ENCODE peak calls at places on chromosomes 6 and 20, in nine cellular contexts. W, I, M, R, D, V, U, Y and Q are unnamed samples.

GRCh38 chr6:7267521-7268091 is 45.4 kb downstream of the SSR1 start:
- DNase-seq in W (no peak), I (no peak), M (peak), R (peak), D (peak), V (no peak), U (no peak), Y (peak), Q (peak)

GRCh38 chr6:10256113-10256690 is 158.7 kb downstream of the TFAP2A start:
- DNase-seq in W (no peak), I (peak), M (peak), R (no peak), D (no peak), V (no peak), U (peak), Y (no peak), Q (peak)

GRCh38 chr6:32298632-32299336 is 72.9 kb downstream of the TSBP1 start:
- DNase-seq in W (no peak), I (no peak), M (no peak), R (no peak), D (no peak), V (no peak), U (no peak), Y (peak), Q (peak)

GRCh38 chr6:151690303-151690702 is 117.2 kb upstream of the ESR1 start:
- DNase-seq in W (no peak), I (peak), M (no peak), R (no peak), D (no peak), V (no peak), U (peak), Y (peak), Q (peak)

GRCh38 chr6:75130784-75131183 is 75.1 kb downstream of the COL12A1 start:
- DNase-seq in W (no peak), I (no peak), M (no peak), R (no peak), D (no peak), V (no peak), U (no peak), Y (peak), Q (peak)

GRCh38 chr6:3196770-3197169 is 30.7 kb downstream of the TUBB2B start:
- DNase-seq in W (no peak), I (no peak), M (no peak), R (no peak), D (no peak), V (no peak), U (no peak), Y (no peak), Q (no peak)

GRCh38 chr6:1815827-1816452 is 206.2 kb downstream of the FOXC1 start:
- DNase-seq in W (no peak), I (no peak), M (no peak), R (no peak), D (no peak), V (no peak), U (no peak), Y (no peak), Q (no peak)

GRCh38 chr6:88662163-88662580 is 301.2 kb downstream of the RNGTT start:
- DNase-seq in W (no peak), I (no peak), M (no peak), R (no peak), D (no peak), V (no peak), U (no peak), Y (no peak), Q (no peak)

GRCh38 chr6:63757826-63758225 is 122.2 kb downstream of the PHF3 start:
- DNase-seq in W (no peak), I (no peak), M (no peak), R (no peak), D (no peak), V (no peak), U (no peak), Y (no peak), Q (no peak)

GRCh38 chr6:31354788-31355539 is 2.0 kb downstream of the HLA-B start:
- DNase-seq in W (no peak), I (no peak), M (no peak), R (no peak), D (no peak), V (no peak), U (no peak), Y (no peak), Q (no peak)

GRCh38 chr6:103193413-103193812 is 1666.3 kb downstream of the HACE1 start:
- DNase-seq in W (no peak), I (no peak), M (no peak), R (no peak), D (no peak), V (no peak), U (no peak), Y (no peak), Q (no peak)

GRCh38 chr20:36584018-36584481 is 10.7 kb downstream of the TGIF2 start:
- DNase-seq in W (no peak), I (no peak), M (no peak), R (no peak), D (no peak), V (no peak), U (no peak), Y (no peak), Q (no peak)

GRCh38 chr6:157769776-157770430 is 53.1 kb upstream of the SNX9 start:
- DNase-seq in W (no peak), I (no peak), M (peak), R (no peak), D (no peak), V (no peak), U (no peak), Y (peak), Q (peak)

GRCh38 chr20:4550740-4551139 is 171.0 kb upstream of the PRND start:
- DNase-seq in W (no peak), I (no peak), M (no peak), R (no peak), D (no peak), V (no peak), U (no peak), Y (peak), Q (peak)

GRCh38 chr6:30013296-30013922 is 47.7 kb upstream of the POLR1H start:
- DNase-seq in W (peak), I (peak), M (peak), R (no peak), D (no peak), V (peak), U (no peak), Y (peak), Q (peak)

GRCh38 chr20:53750827-53751393 is 157.3 kb upstream of the ZNF217 start:
- DNase-seq in W (no peak), I (peak), M (peak), R (no peak), D (no peak), V (no peak), U (no peak), Y (peak), Q (peak)

GRCh38 chr6:35496851-35497570 is at the start of gene TEAD3:
- DNase-seq in W (peak), I (peak), M (peak), R (no peak), D (no peak), V (peak), U (peak), Y (peak), Q (peak)

GRCh38 chr6:53854843-53855567 is 60.2 kb downstream of the LRRC1 start:
- DNase-seq in W (no peak), I (no peak), M (no peak), R (no peak), D (no peak), V (no peak), U (peak), Y (no peak), Q (no peak)

GRCh38 chr20:22773326-22773725 is 189.0 kb upstream of the FOXA2 start:
- DNase-seq in W (no peak), I (no peak), M (no peak), R (no peak), D (no peak), V (no peak), U (no peak), Y (no peak), Q (no peak)

GRCh38 chr6:47967843-47968242 is 143.2 kb downstream of the PTCHD4 start:
- DNase-seq in W (no peak), I (no peak), M (peak), R (no peak), D (no peak), V (no peak), U (no peak), Y (no peak), Q (peak)

GRCh38 chr20:45727044-45727443 is 4.9 kb downstream of the SPINT4 start:
- DNase-seq in W (no peak), I (no peak), M (no peak), R (no peak), D (no peak), V (no peak), U (no peak), Y (peak), Q (peak)

GRCh38 chr6:44219053-44219814 is 2.5 kb downstream of the MYMX start:
- DNase-seq in W (no peak), I (peak), M (peak), R (peak), D (peak), V (no peak), U (peak), Y (peak), Q (peak)

GRCh38 chr6:75759207-75759606 is 10.2 kb downstream of the MYO6 start:
- DNase-seq in W (no peak), I (no peak), M (no peak), R (no peak), D (no peak), V (no peak), U (no peak), Y (no peak), Q (peak)

GRCh38 chr6:149015224-149015876 is 268.5 kb downstream of the UST start:
- DNase-seq in W (no peak), I (no peak), M (no peak), R (no peak), D (no peak), V (no peak), U (no peak), Y (peak), Q (peak)

GRCh38 chr20:22207280-22207679 is 377.1 kb downstream of the FOXA2 start:
- DNase-seq in W (no peak), I (peak), M (no peak), R (no peak), D (no peak), V (no peak), U (no peak), Y (no peak), Q (no peak)

GRCh38 chr6:2109796-2110195 is 135.6 kb downstream of the GMDS start:
- DNase-seq in W (no peak), I (no peak), M (no peak), R (no peak), D (no peak), V (no peak), U (no peak), Y (no peak), Q (no peak)

GRCh38 chr20:25275813-25276532 is 28.1 kb downstream of the PYGB start:
- DNase-seq in W (no peak), I (no peak), M (peak), R (no peak), D (no peak), V (no peak), U (no peak), Y (no peak), Q (no peak)